ENCODE peak calls at places on chromosomes 12 and 14, in six cellular contexts. I is SJSA1, Y is SW 1271, E is activated gamma-delta T cell, H is transverse colon, K is T-cell. O is an unnamed sample.

GRCh38 chr14:22918519-22918808 is 485 bp downstream of the RBM23 start:
- DNase-seq in I (no peak), Y (no peak), E (no peak), H (no peak), K (no peak), O (no peak)

GRCh38 chr12:56079729-56080555 is at the start of gene ERBB3:
- DNase-seq in I (peak), Y (peak), E (peak), H (peak), K (peak), O (peak)

GRCh38 chr12:57700317-57700716 is 6.4 kb downstream of the OS9 start:
- DNase-seq in I (no peak), Y (no peak), E (no peak), H (no peak), K (no peak), O (no peak)

GRCh38 chr12:62250671-62251608 is 9.3 kb upstream of the USP15 start:
- DNase-seq in I (no peak), Y (no peak), E (no peak), H (no peak), K (no peak), O (no peak)

GRCh38 chr14:105853089-105853906 is 326.9 kb downstream of the TMEM121 start:
- DNase-seq in I (no peak), Y (no peak), E (no peak), H (peak), K (no peak), O (peak)

GRCh38 chr14:35078082-35078481 is 32.0 kb downstream of the FAM177A1 start:
- DNase-seq in I (no peak), Y (no peak), E (no peak), H (no peak), K (no peak), O (no peak)

GRCh38 chr14:22418631-22419030 is 170.4 kb downstream of the DAD1 start:
- DNase-seq in I (no peak), Y (no peak), E (no peak), H (no peak), K (no peak), O (no peak)

GRCh38 chr14:93939304-93940229 is 12.4 kb downstream of the FAM181A start:
- DNase-seq in I (peak), Y (peak), E (peak), H (peak), K (peak), O (peak)

GRCh38 chr14:92382677-92383076 is 59.7 kb downstream of the SLC24A4 start:
- DNase-seq in I (no peak), Y (peak), E (no peak), H (no peak), K (no peak), O (no peak)

GRCh38 chr14:100342195-100342594 is 19.1 kb downstream of the SLC25A47 start:
- DNase-seq in I (no peak), Y (no peak), E (no peak), H (no peak), K (no peak), O (peak)

GRCh38 chr14:71533396-71533795 is 398.8 kb upstream of the RGS6 start:
- DNase-seq in I (no peak), Y (no peak), E (no peak), H (no peak), K (no peak), O (no peak)

GRCh38 chr12:118064608-118065007 is 3.6 kb upstream of the WSB2 start:
- DNase-seq in I (no peak), Y (no peak), E (no peak), H (no peak), K (no peak), O (no peak)

GRCh38 chr12:88309546-88309945 is 167.4 kb downstream of the TMTC3 start:
- DNase-seq in I (peak), Y (no peak), E (no peak), H (no peak), K (no peak), O (no peak)

GRCh38 chr12:78645956-78646355 is 218.6 kb upstream of the SYT1 start:
- DNase-seq in I (no peak), Y (no peak), E (no peak), H (no peak), K (no peak), O (no peak)

GRCh38 chr12:62210422-62210821 is 49.8 kb upstream of the USP15 start:
- DNase-seq in I (no peak), Y (peak), E (no peak), H (peak), K (peak), O (no peak)

GRCh38 chr12:53268009-53268636 is at the start of gene ESPL1:
- DNase-seq in I (peak), Y (peak), E (peak), H (peak), K (peak), O (peak)

GRCh38 chr14:100155049-100155621 is 4.3 kb downstream of the DEGS2 start:
- DNase-seq in I (no peak), Y (peak), E (no peak), H (peak), K (no peak), O (no peak)

GRCh38 chr12:101891462-101891971 is 14.1 kb downstream of the DRAM1 start:
- DNase-seq in I (peak), Y (peak), E (no peak), H (peak), K (no peak), O (peak)

O was measured in upper lobe of left lung.